ENCODE peak calls at places on chromosomes 7 and 10, in eight cellular contexts. Q, D, U, X, T, V, P and R are unnamed samples.

GRCh38 chr10:74156919-74157289 is 5.9 kb downstream of the ADK start:
- DNase-seq in Q (no peak), D (no peak), U (no peak), X (no peak), T (no peak), V (no peak), P (no peak), R (no peak)

GRCh38 chr7:93165447-93165846 is 17.3 kb upstream of the SAMD9L start:
- DNase-seq in Q (no peak), D (no peak), U (no peak), X (no peak), T (peak), V (no peak), P (no peak), R (peak)

GRCh38 chr7:82818091-82818620 is 344.5 kb downstream of the PCLO start:
- DNase-seq in Q (no peak), D (no peak), U (no peak), X (peak), T (no peak), V (no peak), P (no peak), R (no peak)

GRCh38 chr10:33314788-33315561 is 19.5 kb downstream of the NRP1 start:
- DNase-seq in Q (no peak), D (no peak), U (no peak), X (no peak), T (no peak), V (no peak), P (peak), R (no peak)

GRCh38 chr10:99435986-99436633 is 5.7 kb upstream of the GOT1 start:
- DNase-seq in Q (peak), D (no peak), U (no peak), X (peak), T (peak), V (peak), P (peak), R (peak)

GRCh38 chr10:98589007-98589406 is 142.3 kb upstream of the HPS1 start:
- DNase-seq in Q (no peak), D (no peak), U (no peak), X (no peak), T (no peak), V (no peak), P (no peak), R (no peak)

GRCh38 chr7:74511360-74511759 is 57.7 kb downstream of the GTF2IRD1 start:
- DNase-seq in Q (no peak), D (no peak), U (no peak), X (no peak), T (no peak), V (no peak), P (no peak), R (no peak)

GRCh38 chr10:1420663-1421362 is 316.5 kb downstream of the ADARB2 start:
- DNase-seq in Q (peak), D (peak), U (peak), X (peak), T (peak), V (peak), P (peak), R (peak)

GRCh38 chr10:124526621-124527267 is 65.1 kb downstream of the LHPP start:
- DNase-seq in Q (no peak), D (no peak), U (no peak), X (no peak), T (no peak), V (no peak), P (no peak), R (no peak)